ENCODE peak calls at places on chromosomes 3 and 15, in six cellular contexts. One of them, this sample, is unnamed.
A peak's percentile ranks its signal among the peaks of the same experiment; 100 is the strongest.

GRCh38 chr3:52534281-52535183 is 875 bp upstream of the NT5DC2 start:
- DNase-seq in MM.1S: no peak
- DNase-seq in GM23338: peak; percentile 64
- DNase-seq in OCI-LY7: peak; percentile 64
- DNase-seq in hepatocyte: peak; percentile 55
- DNase-seq in GM23248: peak; percentile 75
- DNase-seq in this sample: no peak

GRCh38 chr3:115999001-115999400 is 375.7 kb downstream of the GAP43 start:
- DNase-seq in hepatocyte: no peak
- DNase-seq in GM23248: no peak
- DNase-seq in GM23338: no peak
- DNase-seq in OCI-LY7: no peak
- DNase-seq in MM.1S: no peak
- DNase-seq in this sample: no peak

GRCh38 chr15:31390777-31391486 is 64.3 kb downstream of the KLF13 start:
- DNase-seq in OCI-LY7: no peak
- DNase-seq in hepatocyte: no peak
- DNase-seq in GM23248: no peak
- DNase-seq in GM23338: no peak
- DNase-seq in MM.1S: no peak
- DNase-seq in this sample: no peak

GRCh38 chr15:34753236-34753894 is 1.4 kb downstream of the GJD2 start:
- DNase-seq in OCI-LY7: no peak
- DNase-seq in hepatocyte: peak; percentile 78
- DNase-seq in GM23338: peak; percentile 94
- DNase-seq in MM.1S: no peak
- DNase-seq in GM23248: peak; percentile 78
- DNase-seq in this sample: peak; percentile 15

GRCh38 chr15:95405447-95405846 is 925.1 kb upstream of the NR2F2 start:
- DNase-seq in OCI-LY7: no peak
- DNase-seq in MM.1S: no peak
- DNase-seq in hepatocyte: no peak
- DNase-seq in GM23338: no peak
- DNase-seq in GM23248: peak; percentile 29
- DNase-seq in this sample: no peak

GRCh38 chr3:132953683-132954082 is 84.5 kb upstream of the TMEM108 start:
- DNase-seq in hepatocyte: no peak
- DNase-seq in MM.1S: no peak
- DNase-seq in GM23248: no peak
- DNase-seq in OCI-LY7: no peak
- DNase-seq in GM23338: no peak
- DNase-seq in this sample: no peak

GRCh38 chr3:45381168-45381852 is 7.1 kb upstream of the LARS2 start:
- DNase-seq in OCI-LY7: no peak
- DNase-seq in hepatocyte: peak; percentile 19
- DNase-seq in MM.1S: peak; percentile 75
- DNase-seq in GM23248: peak; percentile 8
- DNase-seq in GM23338: peak; percentile 17
- DNase-seq in this sample: no peak

GRCh38 chr15:28987337-28987736 is 101.6 kb downstream of the APBA2 start:
- DNase-seq in OCI-LY7: no peak
- DNase-seq in MM.1S: no peak
- DNase-seq in GM23248: no peak
- DNase-seq in hepatocyte: no peak
- DNase-seq in GM23338: no peak
- DNase-seq in this sample: no peak

GRCh38 chr3:135618123-135618522 is 347.4 kb upstream of the PPP2R3A start:
- DNase-seq in hepatocyte: no peak
- DNase-seq in GM23338: no peak
- DNase-seq in OCI-LY7: no peak
- DNase-seq in MM.1S: no peak
- DNase-seq in GM23248: no peak
- DNase-seq in this sample: no peak

GRCh38 chr3:51982352-51982837 is 940 bp upstream of the ACY1 start:
- DNase-seq in MM.1S: peak; percentile 69
- DNase-seq in GM23338: peak; percentile 79
- DNase-seq in hepatocyte: peak; percentile 90
- DNase-seq in OCI-LY7: peak; percentile 39
- DNase-seq in GM23248: peak; percentile 59
- DNase-seq in this sample: peak; percentile 74

GRCh38 chr15:64894395-64895056 is 17.2 kb upstream of the ANKDD1A start:
- DNase-seq in OCI-LY7: peak; percentile 86
- DNase-seq in GM23248: no peak
- DNase-seq in MM.1S: peak; percentile 98
- DNase-seq in hepatocyte: peak; percentile 59
- DNase-seq in GM23338: peak; percentile 82
- DNase-seq in this sample: no peak

GRCh38 chr3:168964736-168965135 is 698.8 kb downstream of the MECOM start:
- DNase-seq in OCI-LY7: no peak
- DNase-seq in GM23248: no peak
- DNase-seq in GM23338: no peak
- DNase-seq in hepatocyte: no peak
- DNase-seq in MM.1S: no peak
- DNase-seq in this sample: no peak

GRCh38 chr15:40256642-40257235 is 17.9 kb downstream of the PAK6 start:
- DNase-seq in GM23338: no peak
- DNase-seq in hepatocyte: no peak
- DNase-seq in OCI-LY7: no peak
- DNase-seq in GM23248: peak; percentile 19
- DNase-seq in MM.1S: no peak
- DNase-seq in this sample: no peak

GRCh38 chr3:25679166-25679565 is 14.5 kb upstream of the TOP2B start:
- DNase-seq in GM23338: peak; percentile 11
- DNase-seq in hepatocyte: no peak
- DNase-seq in OCI-LY7: no peak
- DNase-seq in GM23248: no peak
- DNase-seq in MM.1S: no peak
- DNase-seq in this sample: no peak

GRCh38 chr3:105553851-105554250 is 187.1 kb downstream of the ALCAM start:
- DNase-seq in hepatocyte: no peak
- DNase-seq in MM.1S: no peak
- DNase-seq in GM23248: peak; percentile 62
- DNase-seq in OCI-LY7: no peak
- DNase-seq in GM23338: no peak
- DNase-seq in this sample: no peak

GRCh38 chr3:38396861-38397260 is 50.3 kb downstream of the XYLB start:
- DNase-seq in GM23248: no peak
- DNase-seq in OCI-LY7: no peak
- DNase-seq in MM.1S: no peak
- DNase-seq in hepatocyte: no peak
- DNase-seq in GM23338: no peak
- DNase-seq in this sample: no peak

GRCh38 chr15:51888593-51889195 is 59.2 kb downstream of the TMOD3 start:
- DNase-seq in hepatocyte: peak; percentile 17
- DNase-seq in GM23338: peak; percentile 55
- DNase-seq in GM23248: peak; percentile 64
- DNase-seq in OCI-LY7: peak; percentile 41
- DNase-seq in MM.1S: peak; percentile 21
- DNase-seq in this sample: no peak

GRCh38 chr3:185714085-185714484 is 110.8 kb downstream of the IGF2BP2 start:
- DNase-seq in OCI-LY7: no peak
- DNase-seq in hepatocyte: no peak
- DNase-seq in MM.1S: no peak
- DNase-seq in GM23248: no peak
- DNase-seq in GM23338: no peak
- DNase-seq in this sample: no peak

GRCh38 chr3:94285874-94286273 is 223.0 kb downstream of the NSUN3 start:
- DNase-seq in hepatocyte: peak; percentile 20
- DNase-seq in MM.1S: no peak
- DNase-seq in OCI-LY7: no peak
- DNase-seq in GM23248: peak; percentile 33
- DNase-seq in GM23338: peak; percentile 17
- DNase-seq in this sample: no peak

GRCh38 chr15:44537728-44538240 is 837 bp downstream of the EIF3J start:
- DNase-seq in hepatocyte: peak; percentile 47
- DNase-seq in OCI-LY7: peak; percentile 27
- DNase-seq in MM.1S: no peak
- DNase-seq in GM23248: no peak
- DNase-seq in GM23338: peak; percentile 60
- DNase-seq in this sample: no peak

GRCh38 chr15:67957435-67958139 is 96.5 kb upstream of the PIAS1 start:
- DNase-seq in OCI-LY7: no peak
- DNase-seq in MM.1S: no peak
- DNase-seq in hepatocyte: no peak
- DNase-seq in GM23248: no peak
- DNase-seq in GM23338: no peak
- DNase-seq in this sample: no peak

GRCh38 chr3:72582211-72582878 is 265.9 kb downstream of the SHQ1 start:
- DNase-seq in MM.1S: no peak
- DNase-seq in OCI-LY7: peak; percentile 13
- DNase-seq in GM23248: no peak
- DNase-seq in hepatocyte: no peak
- DNase-seq in GM23338: peak; percentile 86
- DNase-seq in this sample: no peak

GRCh38 chr3:189806171-189806951 is 175.2 kb downstream of the TP63 start:
- DNase-seq in hepatocyte: no peak
- DNase-seq in GM23338: peak; percentile 62
- DNase-seq in OCI-LY7: no peak
- DNase-seq in GM23248: no peak
- DNase-seq in MM.1S: no peak
- DNase-seq in this sample: no peak

DNA sequence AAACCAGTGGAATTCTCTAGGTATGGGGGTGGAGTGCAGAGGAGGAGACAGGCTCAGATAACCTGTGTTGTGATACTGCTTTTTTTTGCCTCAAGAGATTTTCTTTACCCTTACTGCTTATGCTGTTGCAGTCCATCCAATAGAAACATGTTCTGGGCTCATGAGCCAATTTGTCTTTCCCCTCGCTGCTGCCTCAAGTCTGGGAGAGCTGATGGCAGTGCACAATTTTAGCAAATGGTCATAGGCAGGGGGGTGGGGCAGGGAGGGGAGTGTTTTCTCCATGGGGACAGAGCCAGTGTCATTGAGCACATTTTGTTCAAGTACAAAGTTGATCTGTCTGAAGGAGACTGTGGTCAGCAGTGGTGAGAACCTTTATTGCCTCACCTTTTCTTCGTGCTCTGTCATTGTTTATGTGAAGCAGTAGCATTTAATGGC is 134.9 kb downstream of the MBNL1 start:
- DNase-seq in MM.1S: no peak
- DNase-seq in GM23248: no peak
- DNase-seq in OCI-LY7: no peak
- DNase-seq in hepatocyte: peak; percentile 9
- DNase-seq in GM23338: no peak
- DNase-seq in this sample: no peak
- H3K4me1 ChIP-seq in MM.1S: no peaks in the 10 kb centered on the region
- H3K4me1 ChIP-seq in GM23248: peaks cover 78% of the 10 kb centered on the region
- H3K4me1 ChIP-seq in OCI-LY7: peaks cover 11% of the 10 kb centered on the region
- H3K4me1 ChIP-seq in hepatocyte: peaks cover 33% of the 10 kb centered on the region
- H3K4me1 ChIP-seq in GM23338: peaks cover 35% of the 10 kb centered on the region
- H3K4me1 ChIP-seq in this sample: peaks cover 23% of the 10 kb centered on the region

GRCh38 chr3:188041193-188041592 is 112.8 kb upstream of the LPP start:
- DNase-seq in GM23338: no peak
- DNase-seq in hepatocyte: no peak
- DNase-seq in OCI-LY7: no peak
- DNase-seq in MM.1S: no peak
- DNase-seq in GM23248: no peak
- DNase-seq in this sample: no peak
- H3K9me2 ChIP-seq in GM23338: no peaks in the 10 kb centered on the region
- H3K9me2 ChIP-seq in hepatocyte: no peaks in the 10 kb centered on the region
- H3K9me2 ChIP-seq in OCI-LY7: no peaks in the 10 kb centered on the region
- H3K9me2 ChIP-seq in MM.1S: no peaks in the 10 kb centered on the region
- H3K9me2 ChIP-seq in GM23248: no peaks in the 10 kb centered on the region
- H3K9me2 ChIP-seq in this sample: no peaks in the 10 kb centered on the region

GRCh38 chr15:90869140-90869541 is 753 bp downstream of the FURIN start:
- DNase-seq in MM.1S: no peak
- DNase-seq in GM23248: no peak
- DNase-seq in OCI-LY7: no peak
- DNase-seq in GM23338: no peak
- DNase-seq in hepatocyte: no peak
- DNase-seq in this sample: no peak

GRCh38 chr15:90871716-90872480 is 3.5 kb downstream of the FURIN start:
- DNase-seq in GM23248: peak; percentile 55
- DNase-seq in MM.1S: peak; percentile 25
- DNase-seq in GM23338: peak; percentile 58
- DNase-seq in hepatocyte: peak; percentile 63
- DNase-seq in OCI-LY7: no peak
- DNase-seq in this sample: no peak

GRCh38 chr15:90871097-90871715 is 2.8 kb downstream of the FURIN start:
- DNase-seq in OCI-LY7: peak; percentile 50
- DNase-seq in GM23248: peak; percentile 68
- DNase-seq in hepatocyte: peak; percentile 76
- DNase-seq in MM.1S: peak; percentile 15
- DNase-seq in GM23338: peak; percentile 62
- DNase-seq in this sample: peak; percentile 51

GRCh38 chr15:90869601-90870353 is 1.4 kb downstream of the FURIN start:
- DNase-seq in hepatocyte: peak; percentile 76
- DNase-seq in OCI-LY7: peak; percentile 40
- DNase-seq in GM23338: peak; percentile 72
- DNase-seq in GM23248: peak; percentile 85
- DNase-seq in MM.1S: no peak
- DNase-seq in this sample: peak; percentile 83

DNA sequence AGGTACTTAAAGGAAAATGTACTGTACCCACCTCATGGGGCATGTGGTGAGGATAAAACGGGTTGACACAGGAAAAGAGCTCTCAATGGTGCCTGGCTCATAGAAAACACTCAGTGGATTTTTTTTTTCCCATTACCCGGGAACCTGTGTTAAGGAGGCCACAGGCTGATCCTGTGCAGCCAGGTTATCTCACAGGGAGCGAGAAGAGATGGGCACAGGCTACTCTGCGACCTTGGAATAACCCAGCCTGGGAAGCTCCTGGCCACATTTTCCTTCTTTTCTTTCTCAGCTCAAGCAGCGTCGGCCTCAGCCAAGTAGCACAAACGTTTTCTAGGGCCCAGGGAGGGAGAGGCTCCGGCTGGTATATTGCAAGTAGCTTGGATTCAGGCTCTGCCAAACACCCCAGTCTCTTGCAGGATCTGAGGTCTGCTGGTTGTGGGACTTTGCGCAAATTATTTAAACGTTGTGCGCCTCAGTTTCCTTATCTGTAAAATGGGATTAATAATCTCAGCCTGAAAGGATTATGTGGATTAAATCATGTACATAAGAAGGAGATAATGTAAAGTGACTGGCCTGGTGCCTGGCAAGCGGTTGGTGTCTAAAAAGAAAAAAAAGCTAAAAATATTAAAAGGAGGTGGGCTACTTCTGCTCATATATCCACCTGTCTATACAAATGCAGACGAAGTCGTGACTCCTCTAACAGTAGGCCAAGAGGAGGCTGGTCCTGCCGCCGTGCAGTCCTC is 2.1 kb downstream of the FURIN start:
- DNase-seq in GM23248: peak; percentile 51
- DNase-seq in MM.1S: no peak
- DNase-seq in OCI-LY7: peak; percentile 34
- DNase-seq in GM23338: peak; percentile 49
- DNase-seq in hepatocyte: no peak
- DNase-seq in this sample: no peak
- H3K4me1 ChIP-seq in GM23248: peaks cover 40% of the 10 kb centered on the region
- H3K4me1 ChIP-seq in MM.1S: no peaks in the 10 kb centered on the region
- H3K4me1 ChIP-seq in OCI-LY7: peaks cover 36% of the 10 kb centered on the region
- H3K4me1 ChIP-seq in GM23338: peaks cover 55% of the 10 kb centered on the region
- H3K4me1 ChIP-seq in hepatocyte: peaks cover 62% of the 10 kb centered on the region
- H3K4me1 ChIP-seq in this sample: peaks cover 64% of the 10 kb centered on the region

DNA sequence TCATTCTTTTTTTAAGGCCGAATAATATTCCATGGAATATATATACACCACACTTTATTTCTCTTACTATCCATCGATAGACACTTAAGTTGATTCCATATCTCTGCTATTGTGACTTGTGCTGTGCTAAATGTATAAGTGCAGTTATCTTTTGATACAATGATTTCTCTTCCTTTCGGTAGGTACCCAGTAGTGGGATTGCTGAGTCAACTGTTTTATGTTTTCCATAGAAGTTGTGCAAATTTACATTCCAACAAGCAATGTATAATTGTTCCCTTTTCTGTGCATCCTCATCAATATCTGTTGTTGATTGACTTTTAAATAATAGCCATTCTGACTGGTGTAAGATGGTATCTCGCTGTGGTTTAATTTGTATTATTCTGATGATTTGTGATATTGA is 81.0 kb downstream of the STXBP5L start:
- DNase-seq in GM23338: no peak
- DNase-seq in OCI-LY7: no peak
- DNase-seq in hepatocyte: no peak
- DNase-seq in GM23248: no peak
- DNase-seq in MM.1S: no peak
- DNase-seq in this sample: no peak
- H3K9me2 ChIP-seq in GM23338: no peaks in the 10 kb centered on the region
- H3K9me2 ChIP-seq in OCI-LY7: no peaks in the 10 kb centered on the region
- H3K9me2 ChIP-seq in hepatocyte: no peaks in the 10 kb centered on the region
- H3K9me2 ChIP-seq in GM23248: no peaks in the 10 kb centered on the region
- H3K9me2 ChIP-seq in MM.1S: no peaks in the 10 kb centered on the region
- H3K9me2 ChIP-seq in this sample: no peaks in the 10 kb centered on the region